ENCODE peak calls at places on chromosomes 6 and 20, in seven cellular contexts. D, S, E, O, P, F and C are unnamed samples.

GRCh38 chr6:170524188-170524535 is 28.9 kb downstream of the PSMB1 start:
- DNase-seq in O (no peak), D (no peak), E (no peak), F (no peak), S (no peak), P (no peak), C (no peak)

GRCh38 chr20:24309596-24309995 is 159.8 kb upstream of the SYNDIG1 start:
- DNase-seq in F (no peak), D (no peak), S (no peak), E (no peak), O (no peak), P (no peak), C (no peak)

GRCh38 chr6:104597541-104598050 is 262.1 kb downstream of the HACE1 start:
- DNase-seq in S (no peak), F (no peak), P (no peak), D (no peak), E (no peak), O (no peak), C (no peak)

GRCh38 chr6:56677559-56677958 is 34.9 kb upstream of the DST start:
- DNase-seq in F (no peak), D (no peak), E (no peak), S (no peak), O (no peak), P (no peak), C (no peak)

GRCh38 chr20:57322476-57322875 is 7.1 kb upstream of the SPO11 start:
- DNase-seq in E (no peak), O (no peak), D (no peak), P (no peak), F (no peak), S (no peak), C (no peak)

GRCh38 chr20:53763707-53764415 is 170.2 kb upstream of the ZNF217 start:
- DNase-seq in O (no peak), S (no peak), E (no peak), F (no peak), P (no peak), D (peak), C (no peak)

GRCh38 chr6:3603443-3604130 is 146.7 kb upstream of the SLC22A23 start:
- DNase-seq in E (no peak), S (no peak), D (no peak), F (no peak), O (no peak), P (no peak), C (no peak)

GRCh38 chr6:14713561-14713960 is 532.3 kb upstream of the JARID2 start:
- DNase-seq in O (no peak), D (no peak), F (no peak), P (no peak), S (no peak), E (no peak), C (no peak)

GRCh38 chr20:16922834-16923233 is 174.7 kb downstream of the OTOR start:
- DNase-seq in S (peak), P (peak), F (no peak), E (no peak), D (no peak), O (no peak), C (no peak)

GRCh38 chr20:25310921-25311728 is 63.2 kb downstream of the PYGB start:
- DNase-seq in S (no peak), P (no peak), E (no peak), F (peak), O (no peak), D (no peak), C (no peak)